ENCODE peak calls at places on chromosomes 11 and 22, in ten cellular contexts. C is left ventricle myocardium inferior, G is ovary, D is lower lobe of right lung, B is right lobe of liver, P is skeletal muscle cell, L is mucosa of descending colon, Y is body of pancreas, J is cardiac muscle cell, Z is epithelial cell of esophagus. Q is an unnamed sample.

GRCh38 chr11:46273511-46274205 is 3.8 kb upstream of the CREB3L1 start:
- DNase-seq in C (no peak), G (no peak), D (no peak), B (peak), P (no peak), L (peak), Y (peak), J (no peak), Z (no peak), Q (peak)

GRCh38 chr11:124656759-124657627 is 16.5 kb downstream of the SIAE start:
- DNase-seq in C (no peak), G (no peak), D (no peak), B (no peak), P (no peak), L (no peak), Y (no peak), J (peak), Z (peak), Q (no peak)

GRCh38 chr11:70034740-70035365 is 43.3 kb upstream of the ANO1 start:
- DNase-seq in C (no peak), G (no peak), D (no peak), B (peak), P (no peak), L (no peak), Y (no peak), J (no peak), Z (no peak), Q (peak)

GRCh38 chr11:61336171-61336935 is 3.3 kb downstream of the TKFC start:
- DNase-seq in C (peak), G (peak), D (peak), B (peak), P (no peak), L (peak), Y (peak), J (peak), Z (peak), Q (peak)

GRCh38 chr22:44702479-44703219 is 645 bp downstream of the PRR5 start:
- DNase-seq in C (no peak), G (peak), D (no peak), B (no peak), P (no peak), L (peak), Y (peak), J (peak), Z (peak), Q (peak)

GRCh38 chr22:45163074-45163416 is 680 bp upstream of the NUP50 start:
- DNase-seq in C (no peak), G (no peak), D (no peak), B (no peak), P (no peak), L (no peak), Y (peak), J (peak), Z (peak), Q (no peak)

GRCh38 chr11:20729597-20730095 is 60.3 kb downstream of the NELL1 start:
- DNase-seq in C (no peak), G (no peak), D (no peak), B (no peak), P (no peak), L (peak), Y (no peak), J (no peak), Z (no peak), Q (no peak)

GRCh38 chr22:20569059-20570058 is 61.9 kb downstream of the MED15 start:
- DNase-seq in C (peak), G (peak), D (peak), B (peak), P (peak), L (peak), Y (peak), J (no peak), Z (peak), Q (no peak)

GRCh38 chr11:32333335-32333991 is 101.9 kb downstream of the WT1 start:
- DNase-seq in C (peak), G (peak), D (peak), B (peak), P (no peak), L (peak), Y (peak), J (peak), Z (peak), Q (peak)

GRCh38 chr11:17066691-17067090 is 10.8 kb downstream of the RPS13 start:
- DNase-seq in C (no peak), G (no peak), D (no peak), B (no peak), P (no peak), L (no peak), Y (no peak), J (no peak), Z (no peak), Q (no peak)

GRCh38 chr22:26592368-26593015 is 2.6 kb upstream of the TPST2 start:
- DNase-seq in C (no peak), G (no peak), D (no peak), B (no peak), P (no peak), L (peak), Y (no peak), J (no peak), Z (peak), Q (peak)

GRCh38 chr11:114057147-114057546 is 2.4 kb upstream of the ZBTB16 start:
- DNase-seq in C (peak), G (no peak), D (peak), B (no peak), P (no peak), L (no peak), Y (peak), J (peak), Z (no peak), Q (no peak)

GRCh38 chr22:48100685-48101417 is 1338.4 kb downstream of the TBC1D22A start:
- DNase-seq in C (no peak), G (no peak), D (no peak), B (no peak), P (no peak), L (no peak), Y (no peak), J (no peak), Z (no peak), Q (no peak)

GRCh38 chr11:15935370-15935769 is 421.0 kb downstream of the SOX6 start:
- DNase-seq in C (no peak), G (no peak), D (no peak), B (no peak), P (no peak), L (peak), Y (no peak), J (no peak), Z (no peak), Q (no peak)

GRCh38 chr11:61587951-61588695 is 7.2 kb upstream of the SYT7 start:
- DNase-seq in C (peak), G (peak), D (peak), B (no peak), P (no peak), L (peak), Y (peak), J (peak), Z (peak), Q (peak)

GRCh38 chr22:31253949-31254348 is 38.3 kb downstream of the PIK3IP1 start:
- DNase-seq in C (peak), G (no peak), D (peak), B (no peak), P (no peak), L (peak), Y (peak), J (no peak), Z (peak), Q (peak)

GRCh38 chr11:81005595-81005994 is 1564.8 kb upstream of the TENM4 start:
- DNase-seq in C (no peak), G (no peak), D (no peak), B (no peak), P (peak), L (no peak), Y (no peak), J (no peak), Z (peak), Q (no peak)

GRCh38 chr22:23838686-23839468 is at the start of gene DERL3:
- DNase-seq in C (peak), G (peak), D (peak), B (peak), P (peak), L (peak), Y (peak), J (peak), Z (peak), Q (peak)

GRCh38 chr11:79369094-79369493 is 71.7 kb downstream of the TENM4 start:
- DNase-seq in C (no peak), G (no peak), D (no peak), B (no peak), P (no peak), L (no peak), Y (no peak), J (peak), Z (no peak), Q (no peak)

GRCh38 chr22:47406896-47407295 is 644.4 kb downstream of the TBC1D22A start:
- DNase-seq in C (no peak), G (no peak), D (no peak), B (peak), P (no peak), L (no peak), Y (no peak), J (no peak), Z (no peak), Q (no peak)

GRCh38 chr11:11288972-11289616 is 64.0 kb downstream of the CSNK2A3 start:
- DNase-seq in C (no peak), G (no peak), D (no peak), B (no peak), P (no peak), L (no peak), Y (no peak), J (no peak), Z (no peak), Q (no peak)

GRCh38 chr22:44423556-44423955 is 74.5 kb downstream of the RTL6 start:
- DNase-seq in C (no peak), G (no peak), D (peak), B (no peak), P (no peak), L (no peak), Y (no peak), J (no peak), Z (no peak), Q (no peak)

GRCh38 chr11:6418958-6419611 is at the start of gene APBB1:
- DNase-seq in C (peak), G (peak), D (peak), B (peak), P (no peak), L (peak), Y (peak), J (peak), Z (peak), Q (peak)

GRCh38 chr22:19844423-19845368 is 10.0 kb downstream of the GNB1L start:
- DNase-seq in C (peak), G (no peak), D (peak), B (peak), P (no peak), L (peak), Y (no peak), J (no peak), Z (peak), Q (peak)

GRCh38 chr11:96241351-96241841 is 101.6 kb downstream of the MAML2 start:
- DNase-seq in C (no peak), G (no peak), D (no peak), B (no peak), P (no peak), L (peak), Y (no peak), J (no peak), Z (no peak), Q (peak)

GRCh38 chr11:67266424-67267187 is at the start of gene GRK2:
- DNase-seq in C (no peak), G (peak), D (peak), B (peak), P (no peak), L (no peak), Y (peak), J (peak), Z (peak), Q (no peak)

GRCh38 chr11:8792636-8793035 is 110.0 kb downstream of the RPL27A start:
- DNase-seq in C (no peak), G (no peak), D (no peak), B (no peak), P (no peak), L (no peak), Y (no peak), J (no peak), Z (no peak), Q (no peak)

GRCh38 chr11:78256962-78257361 is 68.2 kb downstream of the USP35 start:
- DNase-seq in C (peak), G (peak), D (peak), B (peak), P (peak), L (peak), Y (peak), J (no peak), Z (peak), Q (peak)

GRCh38 chr11:118045191-118045590 is 31.7 kb upstream of the TMPRSS4 start:
- DNase-seq in C (no peak), G (no peak), D (no peak), B (no peak), P (no peak), L (no peak), Y (no peak), J (no peak), Z (peak), Q (no peak)

GRCh38 chr11:128694618-128695481 is 978 bp downstream of the FLI1 start:
- DNase-seq in C (no peak), G (no peak), D (peak), B (peak), P (no peak), L (no peak), Y (no peak), J (peak), Z (peak), Q (no peak)

GRCh38 chr11:9030601-9031000 is 26.8 kb upstream of the NRIP3 start:
- DNase-seq in C (no peak), G (no peak), D (no peak), B (no peak), P (no peak), L (no peak), Y (no peak), J (no peak), Z (peak), Q (no peak)

GRCh38 chr11:94602430-94603372 is 35.5 kb downstream of the PIWIL4 start:
- DNase-seq in C (peak), G (peak), D (peak), B (no peak), P (peak), L (peak), Y (peak), J (peak), Z (peak), Q (no peak)

GRCh38 chr11:65502274-65502851 is 3.5 kb downstream of the MALAT1 start:
- DNase-seq in C (no peak), G (no peak), D (no peak), B (no peak), P (no peak), L (no peak), Y (no peak), J (no peak), Z (peak), Q (no peak)

GRCh38 chr11:28983780-28984179 is 875.6 kb downstream of the METTL15 start:
- DNase-seq in C (no peak), G (no peak), D (no peak), B (no peak), P (no peak), L (no peak), Y (no peak), J (no peak), Z (no peak), Q (no peak)

GRCh38 chr22:48490513-48491411 is 1336.9 kb downstream of the BRD1 start:
- DNase-seq in C (no peak), G (no peak), D (no peak), B (peak), P (no peak), L (no peak), Y (no peak), J (no peak), Z (no peak), Q (no peak)

GRCh38 chr11:114176321-114176720 is 116.8 kb downstream of the ZBTB16 start:
- DNase-seq in C (no peak), G (no peak), D (no peak), B (peak), P (no peak), L (no peak), Y (peak), J (no peak), Z (no peak), Q (no peak)

GRCh38 chr11:14422052-14422813 is 63.2 kb upstream of the RRAS2 start:
- DNase-seq in C (peak), G (peak), D (peak), B (peak), P (peak), L (peak), Y (peak), J (peak), Z (peak), Q (peak)

GRCh38 chr22:24996420-24996952 is 44.0 kb downstream of the KIAA1671 start:
- DNase-seq in C (no peak), G (no peak), D (no peak), B (no peak), P (no peak), L (peak), Y (no peak), J (peak), Z (peak), Q (peak)

GRCh38 chr11:36266767-36267166 is 22.5 kb downstream of the COMMD9 start:
- DNase-seq in C (no peak), G (no peak), D (no peak), B (no peak), P (no peak), L (no peak), Y (no peak), J (no peak), Z (no peak), Q (peak)

GRCh38 chr22:42957544-42957943 is 57.4 kb downstream of the PACSIN2 start:
- DNase-seq in C (no peak), G (no peak), D (no peak), B (no peak), P (no peak), L (no peak), Y (no peak), J (no peak), Z (no peak), Q (no peak)

GRCh38 chr22:42957958-42958357 is 57.0 kb downstream of the PACSIN2 start:
- DNase-seq in C (no peak), G (no peak), D (no peak), B (no peak), P (no peak), L (no peak), Y (no peak), J (no peak), Z (no peak), Q (no peak)

GRCh38 chr22:42960146-42960509 is 54.8 kb downstream of the PACSIN2 start:
- DNase-seq in C (no peak), G (no peak), D (no peak), B (no peak), P (no peak), L (no peak), Y (no peak), J (no peak), Z (no peak), Q (no peak)

GRCh38 chr22:42959472-42960145 is 55.3 kb downstream of the PACSIN2 start:
- DNase-seq in C (peak), G (no peak), D (no peak), B (peak), P (peak), L (peak), Y (peak), J (peak), Z (peak), Q (peak)

GRCh38 chr22:42958937-42959336 is 56.0 kb downstream of the PACSIN2 start:
- DNase-seq in C (no peak), G (no peak), D (no peak), B (no peak), P (no peak), L (no peak), Y (no peak), J (no peak), Z (no peak), Q (no peak)
- H3K4me3 ChIP-seq in C (peak), G (no peak), D (peak), B (peak), P (no peak), L (no peak), Y (no peak), J (no peak), Z (no peak), Q (no peak)

GRCh38 chr11:77146261-77147035 is 18.4 kb downstream of the MYO7A start:
- DNase-seq in C (no peak), G (no peak), D (no peak), B (peak), P (no peak), L (no peak), Y (no peak), J (no peak), Z (no peak), Q (no peak)

GRCh38 chr11:77147036-77147315 is 18.9 kb downstream of the MYO7A start:
- DNase-seq in C (no peak), G (no peak), D (no peak), B (peak), P (no peak), L (no peak), Y (no peak), J (no peak), Z (no peak), Q (no peak)

GRCh38 chr11:77149716-77150392 is 21.8 kb downstream of the MYO7A start:
- DNase-seq in C (no peak), G (no peak), D (peak), B (peak), P (no peak), L (no peak), Y (no peak), J (no peak), Z (no peak), Q (no peak)

GRCh38 chr11:77148963-77149715 is 21.1 kb downstream of the MYO7A start:
- DNase-seq in C (no peak), G (no peak), D (no peak), B (peak), P (no peak), L (no peak), Y (no peak), J (no peak), Z (no peak), Q (no peak)

DNA sequence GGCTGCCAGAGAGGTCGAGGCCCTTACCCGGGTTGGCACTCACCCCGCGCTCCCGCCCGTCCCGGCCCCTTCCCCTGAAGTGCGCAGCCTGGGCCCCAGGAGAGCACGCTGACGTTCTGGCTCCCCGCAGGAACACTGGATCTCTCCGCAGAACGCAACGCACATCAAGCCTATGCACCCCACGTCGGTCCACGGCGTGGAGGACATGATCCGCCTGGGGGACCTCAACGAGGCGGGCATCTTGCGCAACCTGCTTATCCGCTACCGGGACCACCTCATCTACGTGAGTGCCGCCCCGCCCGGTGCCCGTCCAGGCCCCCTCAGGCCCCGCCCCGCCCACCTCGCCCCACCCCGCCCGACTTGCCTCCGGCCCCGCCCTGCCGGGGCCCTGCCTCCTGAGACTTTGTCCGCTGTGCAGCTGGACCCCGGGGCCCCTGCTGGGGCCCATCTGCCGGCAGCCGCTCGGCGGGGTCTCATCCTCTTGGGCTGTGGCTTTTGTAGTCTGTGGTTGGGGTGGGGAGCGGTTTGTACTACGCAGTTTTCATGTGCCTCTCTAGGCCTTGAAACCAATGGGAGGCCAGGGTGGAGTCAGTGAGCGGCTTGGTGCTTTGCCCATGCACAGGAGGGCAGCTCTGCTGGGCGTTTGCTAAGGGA is 19.7 kb downstream of the MYO7A start:
- DNase-seq in C (no peak), G (no peak), D (peak), B (peak), P (no peak), L (peak), Y (no peak), J (peak), Z (peak), Q (peak)
- H3K4me3 ChIP-seq in C (peak), G (peak), D (peak), B (no peak), P (peak), L (no peak), Y (no peak), J (peak), Z (peak), Q (peak)

GRCh38 chr22:39504071-39504470 is 2.0 kb downstream of the MIEF1 start:
- DNase-seq in C (no peak), G (no peak), D (peak), B (peak), P (no peak), L (no peak), Y (no peak), J (no peak), Z (no peak), Q (no peak)
- H3K4me3 ChIP-seq in C (peak), G (no peak), D (no peak), B (no peak), P (no peak), L (no peak), Y (no peak), J (no peak), Z (no peak), Q (no peak)

GRCh38 chr22:36253523-36254490 is 874 bp downstream of the APOL1 start:
- DNase-seq in C (no peak), G (peak), D (no peak), B (no peak), P (no peak), L (peak), Y (no peak), J (no peak), Z (no peak), Q (no peak)

GRCh38 chr22:36257948-36258674 is 5.2 kb downstream of the APOL1 start:
- DNase-seq in C (no peak), G (no peak), D (no peak), B (no peak), P (no peak), L (no peak), Y (no peak), J (no peak), Z (no peak), Q (no peak)

GRCh38 chr22:36258750-36259619 is 6.1 kb downstream of the APOL1 start:
- DNase-seq in C (peak), G (peak), D (peak), B (no peak), P (no peak), L (peak), Y (no peak), J (peak), Z (no peak), Q (no peak)

GRCh38 chr22:36257308-36257707 is 4.4 kb downstream of the APOL1 start:
- DNase-seq in C (no peak), G (no peak), D (no peak), B (no peak), P (no peak), L (no peak), Y (no peak), J (no peak), Z (no peak), Q (no peak)

DNA sequence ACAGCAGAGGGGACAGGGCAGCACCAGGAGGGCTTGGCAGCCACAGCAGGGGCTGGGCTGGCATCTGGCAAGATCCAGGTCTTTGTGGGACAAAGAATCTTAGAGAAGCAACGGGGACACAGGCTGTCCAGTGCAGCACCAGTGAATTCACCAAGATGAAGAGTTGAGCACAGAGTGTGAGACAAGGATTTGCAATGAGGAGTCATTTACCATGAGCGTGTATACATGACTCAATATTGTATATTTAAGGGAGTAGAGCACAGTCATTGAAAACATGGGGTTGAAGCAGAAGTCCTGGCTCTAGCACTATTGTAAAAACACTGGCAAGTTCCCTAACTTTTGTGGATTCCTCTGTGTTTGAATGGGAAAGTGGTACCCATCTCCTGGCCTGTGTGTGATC is 3.5 kb downstream of the APOL1 start:
- DNase-seq in C (no peak), G (no peak), D (no peak), B (no peak), P (no peak), L (no peak), Y (no peak), J (no peak), Z (no peak), Q (no peak)
- H3K4me3 ChIP-seq in C (peak), G (no peak), D (no peak), B (no peak), P (no peak), L (no peak), Y (no peak), J (no peak), Z (no peak), Q (no peak)